ENCODE peak calls at places on chromosomes 4 and X, in four cellular contexts. B is tibial artery, V is cardiac muscle cell, M is glutamatergic neuron. P is an unnamed sample.

GRCh38 chrX:39677585-39677984 is 420.2 kb downstream of the BCOR start:
- DNase-seq in B (no peak), V (no peak), M (no peak), P (no peak)

GRCh38 chr4:156193116-156193515 is 239.4 kb upstream of the CTSO start:
- DNase-seq in B (no peak), V (no peak), M (no peak), P (no peak)

GRCh38 chr4:38672247-38673071 is 8.5 kb downstream of the KLF3 start:
- DNase-seq in B (no peak), V (no peak), M (no peak), P (no peak)

GRCh38 chrX:71198066-71198465 is 25.0 kb upstream of the GJB1 start:
- DNase-seq in B (no peak), V (peak; percentile 20), M (no peak), P (no peak)

GRCh38 chrX:107629533-107629909 is 1.2 kb downstream of the PRPS1 start:
- DNase-seq in B (no peak), V (peak; percentile 29), M (no peak), P (no peak)

GRCh38 chr4:78612398-78613005 is 60.9 kb downstream of the ANXA3 start:
- DNase-seq in B (no peak), V (peak; percentile 77), M (no peak), P (no peak)

GRCh38 chr4:105894570-105895323 is 524 bp upstream of the NPNT start:
- DNase-seq in B (no peak), V (peak; percentile 33), M (no peak), P (no peak)

GRCh38 chr4:110621328-110621812 is 1.5 kb downstream of the PITX2 start:
- DNase-seq in B (no peak), V (no peak), M (no peak), P (no peak)

GRCh38 chr4:151013944-151014343 is 1.1 kb downstream of the LRBA start:
- DNase-seq in B (no peak), V (no peak), M (no peak), P (no peak)

GRCh38 chrX:34300871-34301270 is 168.8 kb upstream of the FAM47A start:
- DNase-seq in B (no peak), V (peak; percentile 61), M (no peak), P (no peak)

GRCh38 chr4:11650801-11651596 is 222.3 kb upstream of the HS3ST1 start:
- DNase-seq in B (no peak), V (peak; percentile 48), M (no peak), P (no peak)
- TF ChIP-seq CTCF in B (no peak), V (no peak), M (no peak), P (no peak)

GRCh38 chr4:82429728-82430192 is 502 bp downstream of the HNRNPDL start:
- DNase-seq in B (peak; percentile 32), V (no peak), M (no peak), P (no peak)
- TF ChIP-seq CTCF in B (no peak), V (no peak), M (peak; percentile 40), P (peak; percentile 2)

GRCh38 chr4:41258783-41259182 is 2.1 kb downstream of the UCHL1 start:
- DNase-seq in B (no peak), V (peak; percentile 75), M (peak; percentile 29), P (no peak)
- TF ChIP-seq CTCF in B (peak; percentile 44), V (peak; percentile 57), M (no peak), P (peak; percentile 66)

DNA sequence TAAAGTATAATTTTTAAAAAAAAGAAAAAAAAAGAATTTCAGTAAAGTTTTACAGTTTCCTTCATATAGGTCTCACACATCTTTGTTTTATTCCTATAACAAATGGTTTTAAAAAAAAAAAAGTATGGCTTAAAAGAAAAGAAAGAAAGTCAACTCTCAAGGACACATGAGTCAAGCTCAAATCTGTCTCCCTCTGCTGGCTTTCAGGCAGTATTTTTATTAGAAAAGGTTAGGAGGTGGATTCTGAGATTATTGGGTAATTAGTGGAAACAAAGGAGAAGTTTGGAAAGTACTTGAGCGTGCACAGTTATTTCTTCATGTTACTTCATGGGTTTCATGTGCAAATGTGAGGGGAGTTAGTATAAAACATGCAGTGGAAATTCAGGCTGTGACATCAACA is 36.6 kb upstream of the BTC start:
- DNase-seq in B (no peak), V (peak; percentile 6), M (no peak), P (no peak)
- TF ChIP-seq CTCF in B (no peak), V (peak; percentile 26), M (no peak), P (peak; percentile 52)

DNA sequence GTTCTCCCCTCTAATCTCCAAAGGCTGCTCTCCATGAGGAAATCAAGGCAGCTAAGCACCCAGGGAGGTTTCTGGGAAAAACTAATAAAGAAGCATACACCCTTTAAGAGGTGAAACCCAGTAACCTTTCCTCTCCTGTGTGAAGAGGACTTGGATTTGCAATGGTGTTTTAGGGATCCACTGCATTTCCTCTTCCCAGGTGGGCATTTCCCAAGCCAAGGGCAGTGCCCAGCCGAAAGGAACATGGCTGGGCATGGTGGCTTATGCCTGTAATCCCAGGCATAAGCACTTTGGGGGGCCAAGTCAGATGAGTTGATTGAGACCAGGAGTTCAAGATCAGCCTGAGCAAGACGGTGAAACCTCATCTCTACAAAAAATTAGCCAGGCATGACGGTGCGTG is 5.4 kb upstream of the ZNF185 start:
- DNase-seq in B (no peak), V (no peak), M (no peak), P (no peak)
- TF ChIP-seq CTCF in B (no peak), V (no peak), M (no peak), P (no peak)

P was measured in type B pancreatic cell.